ENCODE peak calls at places on chromosomes 12 and 14, in ten cellular contexts. One of them, this sample, is unnamed.

GRCh38 chr12:130083746-130084145 is 78.5 kb upstream of the FZD10 start:
- DNase-seq in thoracic aorta: no peak
- DNase-seq in fibroblast of lung: no peak
- DNase-seq in lower leg skin: no peak
- DNase-seq in foreskin fibroblast: no peak
- DNase-seq in CD4-positive, alpha-beta T cell: no peak
- DNase-seq in AG04450: no peak
- DNase-seq in bronchial epithelial cell: no peak
- DNase-seq in brain microvascular endothelial cell: no peak
- DNase-seq in AG09319: no peak
- DNase-seq in this sample: no peak

GRCh38 chr12:95608252-95609033 is 57.2 kb upstream of the USP44 start:
- DNase-seq in fibroblast of lung: peak
- DNase-seq in foreskin fibroblast: peak
- DNase-seq in lower leg skin: peak
- DNase-seq in AG04450: no peak
- DNase-seq in brain microvascular endothelial cell: peak
- DNase-seq in CD4-positive, alpha-beta T cell: no peak
- DNase-seq in thoracic aorta: peak
- DNase-seq in AG09319: no peak
- DNase-seq in bronchial epithelial cell: peak
- DNase-seq in this sample: no peak

GRCh38 chr14:103061482-103061976 is 4.2 kb upstream of the CDC42BPB start:
- DNase-seq in AG04450: no peak
- DNase-seq in fibroblast of lung: no peak
- DNase-seq in foreskin fibroblast: no peak
- DNase-seq in CD4-positive, alpha-beta T cell: no peak
- DNase-seq in brain microvascular endothelial cell: no peak
- DNase-seq in lower leg skin: no peak
- DNase-seq in thoracic aorta: no peak
- DNase-seq in AG09319: no peak
- DNase-seq in bronchial epithelial cell: no peak
- DNase-seq in this sample: no peak

GRCh38 chr12:96882862-96883261 is 24.2 kb upstream of the NEDD1 start:
- DNase-seq in AG09319: no peak
- DNase-seq in fibroblast of lung: peak
- DNase-seq in bronchial epithelial cell: peak
- DNase-seq in CD4-positive, alpha-beta T cell: no peak
- DNase-seq in brain microvascular endothelial cell: peak
- DNase-seq in foreskin fibroblast: peak
- DNase-seq in thoracic aorta: no peak
- DNase-seq in lower leg skin: no peak
- DNase-seq in AG04450: peak
- DNase-seq in this sample: no peak

GRCh38 chr12:52371716-52372115 is 4.4 kb upstream of the KRT85 start:
- DNase-seq in thoracic aorta: no peak
- DNase-seq in foreskin fibroblast: no peak
- DNase-seq in lower leg skin: no peak
- DNase-seq in CD4-positive, alpha-beta T cell: no peak
- DNase-seq in brain microvascular endothelial cell: no peak
- DNase-seq in fibroblast of lung: no peak
- DNase-seq in bronchial epithelial cell: no peak
- DNase-seq in AG09319: no peak
- DNase-seq in AG04450: no peak
- DNase-seq in this sample: peak

GRCh38 chr12:49627752-49628360 is 4.5 kb downstream of the PRPF40B start:
- DNase-seq in foreskin fibroblast: peak
- DNase-seq in fibroblast of lung: peak
- DNase-seq in bronchial epithelial cell: peak
- DNase-seq in CD4-positive, alpha-beta T cell: no peak
- DNase-seq in AG04450: no peak
- DNase-seq in AG09319: no peak
- DNase-seq in thoracic aorta: no peak
- DNase-seq in lower leg skin: no peak
- DNase-seq in brain microvascular endothelial cell: no peak
- DNase-seq in this sample: no peak

GRCh38 chr12:123264642-123265041 is 7.0 kb downstream of the CDK2AP1 start:
- DNase-seq in lower leg skin: no peak
- DNase-seq in foreskin fibroblast: no peak
- DNase-seq in AG09319: no peak
- DNase-seq in AG04450: no peak
- DNase-seq in bronchial epithelial cell: no peak
- DNase-seq in CD4-positive, alpha-beta T cell: no peak
- DNase-seq in brain microvascular endothelial cell: no peak
- DNase-seq in fibroblast of lung: no peak
- DNase-seq in thoracic aorta: no peak
- DNase-seq in this sample: no peak

GRCh38 chr14:99174081-99174851 is 97.7 kb downstream of the BCL11B start:
- DNase-seq in thoracic aorta: no peak
- DNase-seq in lower leg skin: no peak
- DNase-seq in brain microvascular endothelial cell: no peak
- DNase-seq in CD4-positive, alpha-beta T cell: no peak
- DNase-seq in AG04450: no peak
- DNase-seq in fibroblast of lung: no peak
- DNase-seq in AG09319: no peak
- DNase-seq in foreskin fibroblast: no peak
- DNase-seq in bronchial epithelial cell: no peak
- DNase-seq in this sample: no peak

GRCh38 chr12:3078086-3078820 is 1.1 kb downstream of the TSPAN9 start:
- DNase-seq in thoracic aorta: no peak
- DNase-seq in CD4-positive, alpha-beta T cell: no peak
- DNase-seq in fibroblast of lung: no peak
- DNase-seq in bronchial epithelial cell: no peak
- DNase-seq in lower leg skin: no peak
- DNase-seq in brain microvascular endothelial cell: no peak
- DNase-seq in AG04450: no peak
- DNase-seq in foreskin fibroblast: no peak
- DNase-seq in AG09319: no peak
- DNase-seq in this sample: no peak

GRCh38 chr12:52082988-52083637 is 3.6 kb downstream of the SMIM41 start:
- DNase-seq in fibroblast of lung: peak
- DNase-seq in lower leg skin: no peak
- DNase-seq in foreskin fibroblast: peak
- DNase-seq in AG09319: no peak
- DNase-seq in thoracic aorta: no peak
- DNase-seq in brain microvascular endothelial cell: peak
- DNase-seq in AG04450: no peak
- DNase-seq in bronchial epithelial cell: no peak
- DNase-seq in CD4-positive, alpha-beta T cell: peak
- DNase-seq in this sample: peak

GRCh38 chr12:34605955-34606748 is 583.9 kb downstream of the ALG10 start:
- DNase-seq in thoracic aorta: no peak
- DNase-seq in AG09319: no peak
- DNase-seq in fibroblast of lung: no peak
- DNase-seq in lower leg skin: no peak
- DNase-seq in CD4-positive, alpha-beta T cell: no peak
- DNase-seq in bronchial epithelial cell: no peak
- DNase-seq in AG04450: no peak
- DNase-seq in foreskin fibroblast: no peak
- DNase-seq in brain microvascular endothelial cell: no peak
- DNase-seq in this sample: no peak

GRCh38 chr12:116880213-116880816 is 926 bp downstream of the HRK start:
- DNase-seq in thoracic aorta: no peak
- DNase-seq in brain microvascular endothelial cell: no peak
- DNase-seq in CD4-positive, alpha-beta T cell: no peak
- DNase-seq in bronchial epithelial cell: no peak
- DNase-seq in AG04450: no peak
- DNase-seq in lower leg skin: no peak
- DNase-seq in AG09319: no peak
- DNase-seq in foreskin fibroblast: no peak
- DNase-seq in fibroblast of lung: no peak
- DNase-seq in this sample: no peak

GRCh38 chr12:25583545-25583944 is 30.5 kb upstream of the LMNTD1 start:
- DNase-seq in AG09319: no peak
- DNase-seq in lower leg skin: no peak
- DNase-seq in bronchial epithelial cell: peak
- DNase-seq in CD4-positive, alpha-beta T cell: no peak
- DNase-seq in fibroblast of lung: peak
- DNase-seq in thoracic aorta: no peak
- DNase-seq in AG04450: no peak
- DNase-seq in brain microvascular endothelial cell: peak
- DNase-seq in foreskin fibroblast: no peak
- DNase-seq in this sample: no peak

GRCh38 chr12:121530600-121531355 is 50.0 kb downstream of the KDM2B start:
- DNase-seq in brain microvascular endothelial cell: peak
- DNase-seq in CD4-positive, alpha-beta T cell: peak
- DNase-seq in bronchial epithelial cell: peak
- DNase-seq in lower leg skin: peak
- DNase-seq in foreskin fibroblast: peak
- DNase-seq in thoracic aorta: peak
- DNase-seq in AG09319: peak
- DNase-seq in fibroblast of lung: peak
- DNase-seq in AG04450: peak
- DNase-seq in this sample: peak

GRCh38 chr14:95286649-95287048 is 33.1 kb downstream of the CLMN start:
- DNase-seq in foreskin fibroblast: no peak
- DNase-seq in fibroblast of lung: no peak
- DNase-seq in AG04450: no peak
- DNase-seq in lower leg skin: no peak
- DNase-seq in CD4-positive, alpha-beta T cell: no peak
- DNase-seq in bronchial epithelial cell: no peak
- DNase-seq in thoracic aorta: no peak
- DNase-seq in AG09319: no peak
- DNase-seq in brain microvascular endothelial cell: no peak
- DNase-seq in this sample: no peak

GRCh38 chr12:128671528-128672042 is 152.2 kb downstream of the SLC15A4 start:
- DNase-seq in AG09319: no peak
- DNase-seq in fibroblast of lung: no peak
- DNase-seq in foreskin fibroblast: no peak
- DNase-seq in CD4-positive, alpha-beta T cell: no peak
- DNase-seq in bronchial epithelial cell: no peak
- DNase-seq in AG04450: no peak
- DNase-seq in brain microvascular endothelial cell: no peak
- DNase-seq in thoracic aorta: no peak
- DNase-seq in lower leg skin: no peak
- DNase-seq in this sample: no peak

GRCh38 chr12:89494411-89495231 is 30.0 kb downstream of the GALNT4 start:
- DNase-seq in lower leg skin: no peak
- DNase-seq in fibroblast of lung: peak
- DNase-seq in AG09319: no peak
- DNase-seq in foreskin fibroblast: no peak
- DNase-seq in bronchial epithelial cell: peak
- DNase-seq in AG04450: no peak
- DNase-seq in brain microvascular endothelial cell: peak
- DNase-seq in CD4-positive, alpha-beta T cell: no peak
- DNase-seq in thoracic aorta: no peak
- DNase-seq in this sample: no peak

GRCh38 chr12:69651922-69652321 is 41.2 kb upstream of the LRRC10 start:
- DNase-seq in CD4-positive, alpha-beta T cell: no peak
- DNase-seq in lower leg skin: no peak
- DNase-seq in bronchial epithelial cell: no peak
- DNase-seq in AG04450: no peak
- DNase-seq in foreskin fibroblast: no peak
- DNase-seq in AG09319: no peak
- DNase-seq in fibroblast of lung: no peak
- DNase-seq in thoracic aorta: no peak
- DNase-seq in brain microvascular endothelial cell: no peak
- DNase-seq in this sample: no peak

GRCh38 chr12:113818833-113819232 is 147.3 kb downstream of the RBM19 start:
- DNase-seq in lower leg skin: no peak
- DNase-seq in foreskin fibroblast: peak
- DNase-seq in AG04450: no peak
- DNase-seq in CD4-positive, alpha-beta T cell: no peak
- DNase-seq in AG09319: no peak
- DNase-seq in bronchial epithelial cell: no peak
- DNase-seq in brain microvascular endothelial cell: no peak
- DNase-seq in thoracic aorta: no peak
- DNase-seq in fibroblast of lung: no peak
- DNase-seq in this sample: no peak
- TF ChIP-seq CTCF in lower leg skin: no peak
- TF ChIP-seq CTCF in foreskin fibroblast: peak
- TF ChIP-seq CTCF in AG04450: peak
- TF ChIP-seq CTCF in CD4-positive, alpha-beta T cell: no peak
- TF ChIP-seq CTCF in AG09319: peak
- TF ChIP-seq CTCF in bronchial epithelial cell: peak
- TF ChIP-seq CTCF in brain microvascular endothelial cell: peak
- TF ChIP-seq CTCF in thoracic aorta: no peak
- TF ChIP-seq CTCF in fibroblast of lung: no peak
- TF ChIP-seq CTCF in this sample: no peak

GRCh38 chr12:57554453-57554852 is 4.6 kb downstream of the KIF5A start:
- DNase-seq in fibroblast of lung: no peak
- DNase-seq in thoracic aorta: no peak
- DNase-seq in AG09319: no peak
- DNase-seq in lower leg skin: no peak
- DNase-seq in foreskin fibroblast: no peak
- DNase-seq in brain microvascular endothelial cell: no peak
- DNase-seq in AG04450: no peak
- DNase-seq in CD4-positive, alpha-beta T cell: no peak
- DNase-seq in bronchial epithelial cell: no peak
- DNase-seq in this sample: no peak
- TF ChIP-seq CTCF in fibroblast of lung: no peak
- TF ChIP-seq CTCF in thoracic aorta: no peak
- TF ChIP-seq CTCF in AG09319: no peak
- TF ChIP-seq CTCF in lower leg skin: no peak
- TF ChIP-seq CTCF in foreskin fibroblast: no peak
- TF ChIP-seq CTCF in brain microvascular endothelial cell: no peak
- TF ChIP-seq CTCF in AG04450: no peak
- TF ChIP-seq CTCF in CD4-positive, alpha-beta T cell: no peak
- TF ChIP-seq CTCF in bronchial epithelial cell: no peak
- TF ChIP-seq CTCF in this sample: no peak

GRCh38 chr12:111271674-111272418 is 97.0 kb downstream of the PHETA1 start:
- DNase-seq in fibroblast of lung: no peak
- DNase-seq in bronchial epithelial cell: no peak
- DNase-seq in AG09319: no peak
- DNase-seq in lower leg skin: no peak
- DNase-seq in AG04450: no peak
- DNase-seq in foreskin fibroblast: no peak
- DNase-seq in CD4-positive, alpha-beta T cell: no peak
- DNase-seq in brain microvascular endothelial cell: no peak
- DNase-seq in thoracic aorta: no peak
- DNase-seq in this sample: no peak
- TF ChIP-seq CTCF in fibroblast of lung: no peak
- TF ChIP-seq CTCF in bronchial epithelial cell: peak
- TF ChIP-seq CTCF in AG09319: no peak
- TF ChIP-seq CTCF in lower leg skin: no peak
- TF ChIP-seq CTCF in AG04450: peak
- TF ChIP-seq CTCF in foreskin fibroblast: peak
- TF ChIP-seq CTCF in CD4-positive, alpha-beta T cell: peak
- TF ChIP-seq CTCF in brain microvascular endothelial cell: peak
- TF ChIP-seq CTCF in thoracic aorta: no peak
- TF ChIP-seq CTCF in this sample: peak

DNA sequence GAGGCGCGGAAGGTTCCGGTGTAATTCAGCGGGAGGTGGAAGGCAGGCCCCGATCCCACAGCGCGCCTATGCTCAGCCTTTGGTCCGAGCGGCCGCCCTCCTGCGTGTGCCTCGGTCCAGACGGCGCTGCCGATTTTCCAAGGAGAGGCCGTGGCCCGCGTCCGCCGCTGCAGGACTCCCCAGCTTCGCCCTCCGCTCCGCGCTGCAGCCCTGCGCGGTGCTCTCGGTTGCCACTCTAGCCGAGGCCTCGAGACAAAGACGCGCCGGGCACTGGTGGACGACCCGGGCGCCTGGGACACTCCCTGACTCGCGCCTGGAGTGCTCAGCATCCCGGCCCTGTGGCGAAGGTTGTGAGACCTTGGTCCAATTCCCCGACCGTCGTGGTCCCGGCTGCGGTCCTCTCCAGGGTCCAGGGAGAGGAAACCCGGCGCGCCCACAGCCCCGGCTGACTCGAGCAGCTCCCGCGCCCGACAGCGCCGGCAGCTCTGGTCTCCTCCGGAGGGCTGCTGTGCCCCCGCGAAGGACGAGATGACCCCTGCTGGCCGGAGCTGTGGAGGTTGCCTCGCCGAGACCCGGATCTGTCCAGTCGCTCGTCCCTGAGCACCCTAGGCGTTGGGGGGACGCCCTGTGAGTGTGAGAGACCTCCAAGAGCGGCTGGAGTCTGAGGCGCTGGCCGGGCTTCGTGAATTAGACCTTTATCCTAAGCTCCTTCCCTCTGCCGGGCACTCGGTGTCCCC is 6.5 kb downstream of the HOXC12 start:
- DNase-seq in lower leg skin: no peak
- DNase-seq in fibroblast of lung: no peak
- DNase-seq in AG04450: no peak
- DNase-seq in foreskin fibroblast: no peak
- DNase-seq in CD4-positive, alpha-beta T cell: no peak
- DNase-seq in thoracic aorta: no peak
- DNase-seq in bronchial epithelial cell: no peak
- DNase-seq in AG09319: no peak
- DNase-seq in brain microvascular endothelial cell: no peak
- DNase-seq in this sample: no peak
- TF ChIP-seq CTCF in lower leg skin: no peak
- TF ChIP-seq CTCF in fibroblast of lung: no peak
- TF ChIP-seq CTCF in AG04450: no peak
- TF ChIP-seq CTCF in foreskin fibroblast: no peak
- TF ChIP-seq CTCF in CD4-positive, alpha-beta T cell: no peak
- TF ChIP-seq CTCF in thoracic aorta: no peak
- TF ChIP-seq CTCF in bronchial epithelial cell: no peak
- TF ChIP-seq CTCF in AG09319: no peak
- TF ChIP-seq CTCF in brain microvascular endothelial cell: peak
- TF ChIP-seq CTCF in this sample: no peak